ENCODE peak calls at places on chromosomes 4 and X, in five cellular contexts. H is hepatocyte, F is mammary epithelial cell, A is GM12878, R is PC-3. S is an unnamed sample.

GRCh38 chr4:150082241-150082640 is 4.0 kb downstream of the DCLK2 start:
- DNase-seq in H (no peak), F (no peak), A (peak; percentile 28), R (no peak), S (no peak)

GRCh38 chrX:21683910-21684309 is 25.8 kb upstream of the KLHL34 start:
- DNase-seq in H (no peak), F (no peak), A (no peak), R (no peak), S (peak; percentile 65)

GRCh38 chrX:150767475-150768131 is 74.4 kb downstream of the MTMR1 start:
- DNase-seq in H (peak; percentile 56), F (peak; percentile 58), A (no peak), R (peak; percentile 28), S (peak; percentile 94)

GRCh38 chr4:20395160-20395773 is 143.6 kb downstream of the SLIT2 start:
- DNase-seq in H (peak; percentile 52), F (peak; percentile 26), A (no peak), R (peak; percentile 54), S (peak; percentile 45)

GRCh38 chr4:3508542-3508941 is 23.7 kb downstream of the LRPAP1 start:
- DNase-seq in H (no peak), F (no peak), A (no peak), R (no peak), S (no peak)

GRCh38 chrX:149003863-149004660 is 501.0 kb downstream of the IDS start:
- DNase-seq in H (no peak), F (no peak), A (peak; percentile 26), R (no peak), S (peak; percentile 73)

GRCh38 chr4:8553216-8553615 is 27.0 kb upstream of the GPR78 start:
- DNase-seq in H (no peak), F (no peak), A (no peak), R (no peak), S (no peak)

GRCh38 chr4:128675083-128675482 is 134.4 kb upstream of the JADE1 start:
- DNase-seq in H (no peak), F (no peak), A (peak; percentile 90), R (no peak), S (no peak)

GRCh38 chrX:53324085-53324484 is 42.7 kb upstream of the IQSEC2 start:
- DNase-seq in H (no peak), F (no peak), A (no peak), R (no peak), S (no peak)

GRCh38 chrX:53321216-53321942 is 40.0 kb upstream of the IQSEC2 start:
- DNase-seq in H (peak; percentile 26), F (no peak), A (no peak), R (no peak), S (no peak)

GRCh38 chrX:53323196-53323595 is 41.8 kb upstream of the IQSEC2 start:
- DNase-seq in H (no peak), F (no peak), A (no peak), R (no peak), S (no peak)

GRCh38 chrX:53320543-53321215 is 39.3 kb upstream of the IQSEC2 start:
- DNase-seq in H (peak; percentile 16), F (no peak), A (no peak), R (no peak), S (no peak)

DNA sequence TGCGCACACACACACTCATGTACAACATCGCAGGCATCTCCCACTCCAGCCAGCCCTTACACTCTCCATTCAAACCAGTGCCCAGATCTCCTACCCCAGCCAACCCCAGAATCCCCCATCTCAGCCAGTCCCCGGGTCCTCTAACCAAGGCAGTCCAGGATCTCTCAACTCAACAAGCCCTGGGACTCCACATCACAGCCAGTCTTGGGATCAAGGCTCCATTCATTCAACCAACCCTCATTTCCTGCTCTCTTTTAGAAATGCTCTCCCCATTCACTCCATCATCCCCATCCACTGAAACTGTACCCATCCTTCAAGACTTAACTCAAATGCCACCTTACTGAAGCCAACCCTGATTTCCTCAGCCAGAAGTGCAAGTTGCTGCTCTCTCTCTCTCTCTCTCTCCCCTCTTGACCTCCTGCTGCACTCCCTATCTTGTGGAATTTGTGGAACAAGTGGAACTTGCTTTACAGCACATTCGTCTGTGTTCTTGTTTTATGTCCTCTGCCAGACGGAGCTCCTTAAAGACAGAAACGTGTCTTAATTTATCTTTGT is 40.6 kb upstream of the IQSEC2 start:
- DNase-seq in H (no peak), F (no peak), A (no peak), R (no peak), S (no peak)
- TF ChIP-seq EZH2 in H (no peak), F (peak; percentile 68), A (no peak), R (no peak), S (peak; percentile 65)

DNA sequence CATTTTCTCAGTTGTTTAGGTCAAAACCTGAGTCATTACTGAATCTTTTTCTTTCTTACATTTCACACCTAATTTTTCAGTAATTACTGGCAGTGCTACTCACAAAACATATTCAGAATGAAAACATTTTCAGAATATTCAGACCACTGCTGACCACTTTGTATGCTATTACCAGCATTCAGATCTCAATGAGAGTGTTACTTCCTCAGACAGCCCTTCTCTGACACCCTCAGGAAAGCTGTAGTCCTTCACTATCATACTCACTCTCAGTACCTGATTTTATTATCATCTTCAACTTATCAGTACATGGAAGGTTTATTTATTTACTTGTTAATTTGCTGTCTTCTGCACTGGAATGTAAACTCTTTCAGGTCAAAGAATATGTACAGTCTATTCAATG is 12.3 kb upstream of the ALB start:
- DNase-seq in H (no peak), F (no peak), A (no peak), R (no peak), S (no peak)
- H3K4me2 ChIP-seq in H (peak overlapping the region; percentile 66), F (no peak overlapping the region), A (no peak overlapping the region), R (no peak overlapping the region), S (no peak overlapping the region)

GRCh38 chr4:168321006-168321405 is 2.5 kb upstream of the DDX60 start:
- DNase-seq in H (peak; percentile 17), F (no peak), A (no peak), R (peak; percentile 6), S (no peak)

GRCh38 chr4:168318266-168318895 is at the start of gene DDX60:
- DNase-seq in H (peak; percentile 89), F (peak; percentile 91), A (peak; percentile 68), R (peak; percentile 74), S (peak; percentile 73)

GRCh38 chr4:168319486-168320019 is 1.0 kb upstream of the DDX60 start:
- DNase-seq in H (no peak), F (peak; percentile 51), A (no peak), R (no peak), S (no peak)
- H3K27ac ChIP-seq in H (peak overlapping the region; percentile 94), F (peak overlapping the region; percentile 91), A (no peak overlapping the region), R (no peak overlapping the region), S (no peak overlapping the region)

GRCh38 chr4:48484494-48485168 is 1.5 kb downstream of the SLC10A4 start:
- DNase-seq in H (no peak), F (no peak), A (no peak), R (no peak), S (no peak)
- TF ChIP-seq EZH2 in H (no peak), F (no peak), A (peak; percentile 67), R (no peak), S (no peak)

S was measured in fibroblast of lung.